ENCODE peak calls at places on chromosomes 11 and 22, in nine cellular contexts. D, M, J, Y, C, T, H, F and X are unnamed samples.

GRCh38 chr11:19868281-19868821 is 155.7 kb downstream of the NAV2 start:
- DNase-seq in D (peak; percentile 64), Y (no peak), H (peak; percentile 34), M (peak; percentile 24), C (peak; percentile 22), F (peak; percentile 40), J (no peak), T (peak; percentile 41), X (peak; percentile 17)

GRCh38 chr11:8265681-8266241 is 2.1 kb upstream of the LMO1 start:
- DNase-seq in M (peak; percentile 4), H (no peak), T (no peak), C (peak; percentile 3), F (no peak), J (no peak), D (peak; percentile 79), Y (peak; percentile 7), X (no peak)

GRCh38 chr22:31192513-31192912 is 19.6 kb upstream of the LIMK2 start:
- DNase-seq in C (no peak), Y (no peak), D (no peak), F (no peak), J (no peak), T (no peak), H (no peak), M (no peak), X (peak; percentile 85)

GRCh38 chr11:1421291-1421690 is 31.6 kb downstream of the BRSK2 start:
- DNase-seq in T (no peak), C (no peak), F (no peak), J (no peak), M (no peak), D (no peak), Y (no peak), H (no peak), X (no peak)

GRCh38 chr11:1459219-1459575 is 27.4 kb downstream of the MOB2 start:
- DNase-seq in T (no peak), H (no peak), D (no peak), Y (no peak), C (no peak), F (no peak), J (no peak), M (no peak), X (no peak)

GRCh38 chr11:61966673-61967176 is 709 bp downstream of the FTH1 start:
- DNase-seq in D (no peak), H (no peak), M (no peak), J (no peak), C (peak; percentile 47), T (no peak), Y (no peak), F (no peak), X (no peak)

GRCh38 chr22:18998998-18999397 is 62.9 kb upstream of the PRODH start:
- DNase-seq in T (no peak), C (no peak), D (peak; percentile 90), F (no peak), J (no peak), Y (no peak), H (no peak), M (no peak), X (no peak)

GRCh38 chr11:121112498-121113455 is 11.7 kb downstream of the TECTA start:
- DNase-seq in D (peak; percentile 88), C (peak; percentile 74), T (peak; percentile 20), F (peak; percentile 60), J (peak; percentile 64), Y (peak; percentile 63), M (peak; percentile 57), H (peak; percentile 89), X (peak; percentile 37)

GRCh38 chr22:37314315-37315046 is 32.2 kb downstream of the CYTH4 start:
- DNase-seq in T (no peak), J (no peak), Y (no peak), D (no peak), M (no peak), C (no peak), F (no peak), H (no peak), X (no peak)

GRCh38 chr22:45996241-45997076 is 19.5 kb upstream of the WNT7B start:
- DNase-seq in D (no peak), T (no peak), J (no peak), F (peak; percentile 75), M (peak; percentile 51), Y (no peak), C (peak; percentile 62), H (no peak), X (no peak)

GRCh38 chr11:72975778-72976520 is 161.7 kb downstream of the ATG16L2 start:
- DNase-seq in T (peak; percentile 65), F (no peak), Y (no peak), D (no peak), C (no peak), J (no peak), M (no peak), H (no peak), X (no peak)

GRCh38 chr11:8269636-8270035 is 6.0 kb upstream of the LMO1 start:
- DNase-seq in Y (no peak), J (no peak), F (no peak), D (peak; percentile 28), M (peak; percentile 1), C (no peak), T (no peak), H (no peak), X (no peak)

GRCh38 chr11:132844956-132845355 is 687.3 kb downstream of the OPCML start:
- DNase-seq in C (no peak), F (no peak), M (no peak), T (peak; percentile 6), J (no peak), Y (no peak), D (no peak), H (peak; percentile 32), X (no peak)

GRCh38 chr11:112881461-112881860 is 79.8 kb upstream of the NCAM1 start:
- DNase-seq in F (no peak), H (peak; percentile 64), C (peak; percentile 86), M (peak; percentile 60), T (no peak), J (peak; percentile 49), D (peak; percentile 95), Y (peak; percentile 61), X (peak; percentile 83)

GRCh38 chr22:29799217-29799680 is 32.1 kb downstream of the UQCR10 start:
- DNase-seq in D (no peak), J (peak; percentile 95), M (peak; percentile 91), C (peak; percentile 98), T (no peak), F (peak; percentile 93), Y (peak; percentile 92), H (peak; percentile 78), X (peak; percentile 96)

GRCh38 chr22:29480512-29481264 is 670 bp downstream of the NEFH start:
- DNase-seq in C (peak; percentile 84), T (no peak), J (no peak), H (peak; percentile 66), F (no peak), M (no peak), Y (no peak), D (peak; percentile 81), X (peak; percentile 10)

GRCh38 chr11:75667831-75668507 is 869 bp downstream of the MAP6 start:
- DNase-seq in F (no peak), H (peak; percentile 66), J (peak; percentile 33), D (peak; percentile 89), C (peak; percentile 70), T (no peak), M (peak; percentile 48), Y (peak; percentile 58), X (peak; percentile 66)

GRCh38 chr11:125569913-125570621 is 790 bp downstream of the EI24 start:
- DNase-seq in C (no peak), H (no peak), Y (peak; percentile 76), F (no peak), T (no peak), M (no peak), D (no peak), J (peak; percentile 39), X (no peak)

GRCh38 chr11:128207861-128208321 is 379.5 kb downstream of the ETS1 start:
- DNase-seq in H (peak; percentile 26), M (no peak), D (no peak), T (peak; percentile 99), Y (no peak), C (no peak), J (no peak), F (no peak), X (no peak)

GRCh38 chr11:2517016-2517385 is 72.2 kb downstream of the KCNQ1 start:
- DNase-seq in M (no peak), F (peak; percentile 11), H (no peak), D (no peak), J (no peak), Y (no peak), T (no peak), C (peak; percentile 15), X (peak; percentile 0)

GRCh38 chr22:36305813-36306212 is 52.9 kb downstream of the APOL1 start:
- DNase-seq in M (no peak), T (no peak), J (no peak), D (no peak), H (no peak), C (no peak), F (no peak), Y (no peak), X (no peak)
- H3K27ac ChIP-seq in M (no peak overlapping the region), T (no peak overlapping the region), J (peak overlapping the region; percentile 76), D (no peak overlapping the region), H (no peak overlapping the region), C (no peak overlapping the region), F (peak overlapping the region; percentile 45), Y (no peak overlapping the region), X (no peak overlapping the region)

GRCh38 chr22:44449061-44449682 is 48.9 kb downstream of the RTL6 start:
- DNase-seq in J (no peak), M (no peak), C (peak; percentile 95), T (no peak), F (no peak), Y (no peak), H (peak; percentile 49), D (peak; percentile 48), X (no peak)
- TF ChIP-seq CTCF in J (no peak), M (no peak), C (no peak), T (no peak), F (no peak), Y (no peak), H (no peak), D (no peak), X (no peak)

DNA sequence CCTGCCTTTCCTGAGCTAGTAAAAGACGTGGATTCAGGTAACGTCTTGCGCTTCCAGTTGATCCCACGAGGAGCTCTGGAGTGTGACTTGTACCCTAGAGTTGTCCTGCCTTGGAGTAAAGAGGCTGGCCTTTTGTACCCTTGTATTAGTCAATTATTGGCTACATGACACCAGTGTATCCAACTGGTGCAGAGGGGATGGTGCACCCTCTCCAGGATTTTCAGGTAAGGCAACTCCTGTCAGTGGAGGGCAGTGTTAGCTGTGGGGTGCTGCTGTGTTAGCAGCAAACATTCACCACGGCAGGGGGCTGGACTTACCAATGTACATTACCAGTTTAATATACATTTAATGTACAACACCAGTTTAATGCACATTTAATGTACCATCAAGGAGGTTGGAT is 233.5 kb downstream of the MIAT start:
- DNase-seq in D (peak; percentile 69), J (no peak), Y (no peak), C (no peak), M (no peak), T (no peak), H (peak; percentile 23), F (no peak), X (no peak)
- H3K4me1 ChIP-seq in D (peaks cover 14% of the 10 kb centered on the region), J (peaks cover 7% of the 10 kb centered on the region), Y (peaks cover 25% of the 10 kb centered on the region), C (peaks cover 24% of the 10 kb centered on the region), M (no peaks in the 10 kb centered on the region), T (peaks cover 4% of the 10 kb centered on the region), H (peaks cover 16% of the 10 kb centered on the region), F (peaks cover 6% of the 10 kb centered on the region), X (peaks cover 10% of the 10 kb centered on the region)

DNA sequence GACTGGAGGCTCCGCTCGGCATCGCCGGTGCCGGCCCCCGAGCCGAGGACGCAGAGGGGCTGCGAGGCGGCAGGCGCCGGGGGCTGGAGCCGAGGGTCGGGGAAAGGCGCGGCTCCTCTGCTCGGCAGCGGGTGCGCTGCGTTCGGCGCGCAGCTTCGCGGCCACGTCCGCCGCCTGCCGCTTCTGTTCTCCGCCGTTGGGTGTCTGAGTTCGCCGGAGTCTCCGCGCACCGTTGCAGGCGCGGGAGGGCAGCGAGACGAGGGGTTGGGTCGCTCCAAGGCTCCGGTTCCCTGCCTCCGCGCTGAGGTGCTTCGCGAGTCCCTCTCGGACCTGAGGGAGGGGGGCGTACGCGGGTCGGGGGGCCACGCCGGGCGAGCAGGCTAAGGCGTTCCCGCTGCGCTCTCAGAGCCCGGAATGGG is 350 bp downstream of the MN1 start:
- DNase-seq in T (no peak), C (no peak), Y (peak; percentile 39), D (peak; percentile 84), M (no peak), H (peak; percentile 61), F (no peak), J (peak; percentile 33), X (peak; percentile 33)
- H3K27ac ChIP-seq in T (peak overlapping the region; percentile 91), C (peak overlapping the region; percentile 16), Y (peak overlapping the region; percentile 45), D (peak overlapping the region; percentile 98), M (peak overlapping the region; percentile 71), H (no peak overlapping the region), F (peak overlapping the region; percentile 94), J (peak overlapping the region; percentile 87), X (peak overlapping the region; percentile 33)